ENCODE peak calls at places on chromosomes 12 and 14, in four cellular contexts. T is CD14-positive monocyte, Y is activated T-helper 1 cell treated with Interleukin-2 at 50 U/mL for 16 hours, V is HuH-7. U is an unnamed sample.

GRCh38 chr12:123843912-123844748 is 82.0 kb downstream of the DNAH10 start:
- DNase-seq in T (no peak), Y (no peak), V (no peak), U (no peak)

GRCh38 chr12:17992002-17992656 is 97.9 kb downstream of the RERGL start:
- DNase-seq in T (no peak), Y (no peak), V (no peak), U (no peak)

GRCh38 chr12:114248527-114248926 is 157.4 kb downstream of the TBX5 start:
- DNase-seq in T (no peak), Y (no peak), V (no peak), U (no peak)

GRCh38 chr14:75042040-75042439 is 9.2 kb downstream of the MLH3 start:
- DNase-seq in T (no peak), Y (no peak), V (no peak), U (no peak)

GRCh38 chr12:46577063-46577776 is 204.6 kb upstream of the SLC38A2 start:
- DNase-seq in T (no peak), Y (no peak), V (no peak), U (no peak)

GRCh38 chr14:80356413-80356812 is 145.1 kb upstream of the DIO2 start:
- DNase-seq in T (no peak), Y (no peak), V (no peak), U (no peak)

GRCh38 chr12:2323538-2324261 is 270.9 kb downstream of the CACNA1C start:
- DNase-seq in T (no peak), Y (no peak), V (no peak), U (no peak)

GRCh38 chr14:88598097-88598675 is 35.3 kb downstream of the ZC3H14 start:
- DNase-seq in T (no peak), Y (no peak), V (no peak), U (no peak)

GRCh38 chr12:93127582-93128331 is 198.7 kb upstream of the EEA1 start:
- DNase-seq in T (peak), Y (no peak), V (peak), U (no peak)

GRCh38 chr12:24244801-24245200 is 295.3 kb upstream of the SOX5 start:
- DNase-seq in T (no peak), Y (no peak), V (no peak), U (no peak)

GRCh38 chr12:132403636-132404434 is 74.4 kb upstream of the GALNT9 start:
- DNase-seq in T (no peak), Y (no peak), V (no peak), U (no peak)

GRCh38 chr14:74804219-74804825 is 41.2 kb downstream of the YLPM1 start:
- DNase-seq in T (no peak), Y (no peak), V (peak), U (no peak)

GRCh38 chr14:73339206-73339605 is 101.9 kb downstream of the PAPLN start:
- DNase-seq in T (no peak), Y (no peak), V (no peak), U (no peak)

GRCh38 chr14:68807987-68808386 is 15.1 kb upstream of the ZFP36L1 start:
- DNase-seq in T (no peak), Y (no peak), V (no peak), U (no peak)

GRCh38 chr12:25979563-25979962 is 21.1 kb downstream of the RASSF8 start:
- DNase-seq in T (no peak), Y (no peak), V (no peak), U (no peak)

GRCh38 chr12:29707846-29708245 is 75.9 kb downstream of the TMTC1 start:
- DNase-seq in T (no peak), Y (no peak), V (no peak), U (no peak)

GRCh38 chr14:102923201-102923919 is 897 bp downstream of the AMN start:
- DNase-seq in T (no peak), Y (no peak), V (peak), U (no peak)

GRCh38 chr12:47967461-47968430 is 4.3 kb downstream of the TMEM106C start:
- DNase-seq in T (no peak), Y (no peak), V (no peak), U (no peak)

GRCh38 chr12:43842259-43842658 is 6.4 kb downstream of the TMEM117 start:
- DNase-seq in T (no peak), Y (no peak), V (no peak), U (no peak)

GRCh38 chr14:61461808-61462275 is 140.5 kb downstream of the PRKCH start:
- DNase-seq in T (no peak), Y (no peak), V (peak), U (no peak)

GRCh38 chr14:64717870-64718269 is 13.6 kb downstream of the PLEKHG3 start:
- DNase-seq in T (no peak), Y (no peak), V (no peak), U (no peak)

GRCh38 chr14:55005071-55005470 is 21.8 kb downstream of the WDHD1 start:
- DNase-seq in T (no peak), Y (no peak), V (no peak), U (no peak)

GRCh38 chr14:100524933-100525243 is 62.3 kb downstream of the BEGAIN start:
- DNase-seq in T (no peak), Y (no peak), V (peak), U (no peak)

GRCh38 chr12:123267991-123268843 is 3.4 kb downstream of the CDK2AP1 start:
- DNase-seq in T (peak), Y (no peak), V (no peak), U (no peak)

GRCh38 chr14:55691659-55692058 is 111.7 kb downstream of the KTN1 start:
- DNase-seq in T (no peak), Y (no peak), V (no peak), U (no peak)

GRCh38 chr14:89004195-89004594 is 179.7 kb downstream of the TTC8 start:
- DNase-seq in T (peak), Y (no peak), V (no peak), U (no peak)

U was measured in esophagus squamous epithelium.